ENCODE peak calls at places on chromosomes 3 and 15, in eight cellular contexts. N is stimulated activated CD4-positive, alpha-beta T cell treated with anti-CD3 and anti-CD28 coated beads, TNF-alpha, amount 100 ng/mL, for 4 hours; U is endothelial cell of umbilical vein; V is HTR-8/SVneo; E is CD8-positive, alpha-beta T cell; G is astrocyte of the spinal cord; Z is AG10803; Y is cardiac fibroblast. A is an unnamed sample.

GRCh38 chr15:85027033-85027380 is 45.4 kb downstream of the PDE8A start:
- DNase-seq in N (no peak), U (no peak), V (no peak), E (no peak), G (no peak), Z (peak; percentile 29), Y (no peak), A (no peak)

GRCh38 chr3:124761250-124761796 is 31.1 kb downstream of the UMPS start:
- DNase-seq in N (peak; percentile 64), U (peak; percentile 75), V (peak; percentile 78), E (peak; percentile 81), G (peak; percentile 83), Z (peak; percentile 92), Y (peak; percentile 92), A (peak; percentile 69)

GRCh38 chr3:197567900-197568685 is 12.3 kb upstream of the BDH1 start:
- DNase-seq in N (no peak), U (no peak), V (no peak), E (no peak), G (no peak), Z (no peak), Y (no peak), A (no peak)

GRCh38 chr3:50264964-50265485 is 3.9 kb upstream of the SEMA3B start:
- DNase-seq in N (no peak), U (no peak), V (no peak), E (no peak), G (no peak), Z (no peak), Y (no peak), A (no peak)

GRCh38 chr3:138727371-138727770 is 107.4 kb downstream of the PIK3CB start:
- DNase-seq in N (no peak), U (no peak), V (no peak), E (no peak), G (peak; percentile 46), Z (no peak), Y (no peak), A (no peak)

GRCh38 chr3:50665603-50666115 is 9.1 kb upstream of the DOCK3 start:
- DNase-seq in N (no peak), U (no peak), V (no peak), E (no peak), G (no peak), Z (no peak), Y (no peak), A (no peak)

GRCh38 chr3:187025656-187026320 is 95.5 kb downstream of the ST6GAL1 start:
- DNase-seq in N (no peak), U (no peak), V (no peak), E (peak; percentile 49), G (no peak), Z (no peak), Y (no peak), A (no peak)

GRCh38 chr3:174581551-174581950 is 277.6 kb upstream of the NAALADL2 start:
- DNase-seq in N (no peak), U (no peak), V (no peak), E (no peak), G (no peak), Z (no peak), Y (peak; percentile 14), A (no peak)

GRCh38 chr3:164673738-164674137 is 404.6 kb downstream of the SI start:
- DNase-seq in N (no peak), U (no peak), V (no peak), E (no peak), G (no peak), Z (no peak), Y (no peak), A (no peak)

GRCh38 chr15:60508442-60508841 is 29.5 kb upstream of the ICE2 start:
- DNase-seq in N (no peak), U (no peak), V (no peak), E (no peak), G (no peak), Z (no peak), Y (no peak), A (no peak)

GRCh38 chr15:60591491-60592385 is 112.8 kb upstream of the ICE2 start:
- DNase-seq in N (no peak), U (peak; percentile 53), V (peak; percentile 18), E (peak; percentile 38), G (no peak), Z (peak; percentile 22), Y (peak; percentile 37), A (peak; percentile 56)

GRCh38 chr3:154684440-154684839 is 254.4 kb upstream of the GPR149 start:
- DNase-seq in N (no peak), U (no peak), V (no peak), E (no peak), G (no peak), Z (no peak), Y (no peak), A (no peak)

GRCh38 chr15:36407647-36408046 is 171.8 kb upstream of the CDIN1 start:
- DNase-seq in N (no peak), U (peak; percentile 41), V (peak; percentile 38), E (no peak), G (peak; percentile 89), Z (peak; percentile 78), Y (peak; percentile 68), A (no peak)

GRCh38 chr3:152026033-152026556 is 152.7 kb downstream of the SUCNR1 start:
- DNase-seq in N (no peak), U (peak; percentile 95), V (peak; percentile 33), E (no peak), G (peak; percentile 91), Z (peak; percentile 77), Y (peak; percentile 93), A (no peak)

GRCh38 chr3:127677541-127678314 is 5.0 kb downstream of the ABTB1 start:
- DNase-seq in N (no peak), U (no peak), V (no peak), E (no peak), G (no peak), Z (no peak), Y (no peak), A (no peak)

GRCh38 chr3:189202583-189202982 is 30.8 kb downstream of the TPRG1 start:
- DNase-seq in N (no peak), U (no peak), V (no peak), E (no peak), G (peak; percentile 8), Z (no peak), Y (no peak), A (no peak)

GRCh38 chr3:13279532-13279910 is 140.6 kb downstream of the NUP210 start:
- DNase-seq in N (no peak), U (no peak), V (no peak), E (no peak), G (no peak), Z (no peak), Y (no peak), A (no peak)

A was measured in immature natural killer cell.